ENCODE peak calls at places on chromosomes 4 and X, in ten cellular contexts. Q, J, M, B, F, R, N, G, I and U are unnamed samples.

GRCh38 chr4:8260656-8261111 is 8.9 kb upstream of the HTRA3 start:
- DNase-seq in F (peak; percentile 63), G (no peak), J (peak; percentile 79), I (peak; percentile 67), N (no peak), B (no peak), Q (no peak), M (no peak), R (peak; percentile 61), U (no peak)

GRCh38 chr4:1690698-1691097 is 6.6 kb upstream of the FAM53A start:
- DNase-seq in N (no peak), M (no peak), F (no peak), G (no peak), R (no peak), Q (no peak), B (no peak), I (no peak), J (peak; percentile 17), U (no peak)

GRCh38 chrX:137565921-137566745 is at the start of gene ZIC3:
- DNase-seq in I (no peak), Q (no peak), R (no peak), M (no peak), J (peak; percentile 52), N (no peak), B (no peak), F (peak; percentile 79), G (no peak), U (no peak)

GRCh38 chr4:78684196-78685079 is 91.7 kb upstream of the BMP2K start:
- DNase-seq in R (no peak), N (no peak), J (no peak), Q (no peak), M (no peak), I (no peak), G (no peak), B (no peak), F (no peak), U (no peak)

GRCh38 chr4:13143234-13143633 is 340.9 kb downstream of the RAB28 start:
- DNase-seq in R (no peak), B (no peak), N (no peak), M (no peak), G (no peak), J (no peak), F (no peak), Q (no peak), I (no peak), U (no peak)

GRCh38 chrX:31487946-31488345 is 416.1 kb upstream of the FTHL17 start:
- DNase-seq in R (no peak), N (no peak), B (no peak), I (no peak), G (no peak), F (no peak), M (no peak), Q (no peak), J (no peak), U (no peak)

GRCh38 chr4:136441629-136442282 is 1090.5 kb downstream of the PCDH18 start:
- DNase-seq in Q (no peak), G (no peak), B (no peak), N (no peak), F (no peak), M (no peak), I (no peak), R (no peak), J (no peak), U (no peak)

GRCh38 chrX:46965125-46965758 is 53.0 kb downstream of the JADE3 start:
- DNase-seq in F (no peak), M (no peak), I (no peak), G (no peak), N (no peak), R (no peak), B (no peak), Q (no peak), J (no peak), U (no peak)

GRCh38 chr4:8395504-8395903 is 45.0 kb downstream of the ACOX3 start:
- DNase-seq in Q (no peak), F (no peak), M (no peak), B (no peak), J (no peak), I (no peak), R (no peak), G (no peak), N (no peak), U (no peak)

GRCh38 chr4:76687730-76688441 is 210.1 kb downstream of the SOWAHB start:
- DNase-seq in M (no peak), R (no peak), F (no peak), N (no peak), Q (no peak), J (no peak), B (no peak), I (no peak), G (no peak), U (no peak)

GRCh38 chrX:110180176-110180927 is 137.5 kb downstream of the AMMECR1 start:
- DNase-seq in G (no peak), Q (no peak), J (no peak), F (peak; percentile 34), R (no peak), M (no peak), B (no peak), I (peak; percentile 69), N (no peak), U (no peak)

GRCh38 chr4:176587920-176588319 is 204.8 kb downstream of the VEGFC start:
- DNase-seq in N (no peak), Q (no peak), R (no peak), F (no peak), G (no peak), I (peak; percentile 22), M (no peak), B (no peak), J (no peak), U (peak; percentile 35)

GRCh38 chr4:19786616-19787015 is 465.1 kb upstream of the SLIT2 start:
- DNase-seq in G (no peak), B (no peak), F (no peak), N (no peak), J (no peak), I (no peak), R (no peak), Q (no peak), M (no peak), U (no peak)

GRCh38 chrX:22950278-22951266 is 49.2 kb upstream of the DDX53 start:
- DNase-seq in N (no peak), M (no peak), I (no peak), R (no peak), F (peak; percentile 41), B (no peak), J (peak; percentile 63), Q (no peak), G (no peak), U (peak; percentile 59)

GRCh38 chr4:63620271-63620670 is 789.0 kb downstream of the TECRL start:
- DNase-seq in N (no peak), R (no peak), B (no peak), M (no peak), Q (no peak), I (no peak), G (no peak), J (no peak), F (no peak), U (no peak)

GRCh38 chr4:53189011-53189410 is 176.8 kb downstream of the SCFD2 start:
- DNase-seq in B (no peak), Q (no peak), G (no peak), I (no peak), R (no peak), M (no peak), N (no peak), F (no peak), J (no peak), U (no peak)

GRCh38 chr4:144343143-144343755 is 202.7 kb upstream of the GYPA start:
- DNase-seq in Q (no peak), J (no peak), I (no peak), M (no peak), F (no peak), R (no peak), B (no peak), N (no peak), G (no peak), U (no peak)

GRCh38 chrX:77502951-77503525 is 55.8 kb downstream of the FGF16 start:
- DNase-seq in M (no peak), R (no peak), I (no peak), Q (no peak), G (no peak), N (no peak), B (no peak), F (no peak), J (no peak), U (no peak)

GRCh38 chr4:153519677-153520076 is 53.5 kb downstream of the TMEM131L start:
- DNase-seq in R (no peak), J (no peak), N (no peak), B (no peak), Q (no peak), M (no peak), F (no peak), G (no peak), I (no peak), U (peak; percentile 62)

GRCh38 chr4:35151816-35152572 is 1092.3 kb downstream of the ARAP2 start:
- DNase-seq in N (no peak), M (no peak), R (no peak), B (no peak), I (no peak), G (no peak), F (peak; percentile 54), Q (peak; percentile 3), J (no peak), U (peak; percentile 48)

GRCh38 chr4:22237155-22237751 is 278.6 kb downstream of the ADGRA3 start:
- DNase-seq in M (no peak), Q (no peak), F (peak; percentile 84), B (no peak), J (peak; percentile 40), I (peak; percentile 12), G (no peak), N (no peak), R (peak; percentile 80), U (peak; percentile 51)

GRCh38 chrX:12567857-12568256 is 223.4 kb upstream of the PRPS2 start:
- DNase-seq in J (no peak), F (no peak), R (no peak), G (no peak), N (no peak), Q (no peak), I (no peak), B (no peak), M (no peak), U (peak; percentile 7)
- TF ChIP-seq CTCF in J (no peak), F (no peak), R (no peak), G (peak; percentile 4), N (no peak), Q (peak; percentile 48), I (peak; percentile 25), B (no peak), M (no peak), U (peak; percentile 50)

GRCh38 chr4:39452153-39452859 is 6.4 kb downstream of the RPL9 start:
- DNase-seq in M (no peak), I (no peak), R (no peak), G (no peak), N (no peak), F (no peak), Q (no peak), J (no peak), B (no peak), U (no peak)
- TF ChIP-seq POLR2A in M (no peak), I (no peak), R (no peak), G (no peak), N (no peak), F (no peak), Q (no peak), J (no peak), B (no peak), U (no peak)

GRCh38 chrX:40153335-40154221 is 55.8 kb upstream of the BCOR start:
- DNase-seq in B (no peak), M (no peak), F (no peak), I (no peak), N (no peak), G (no peak), Q (peak; percentile 35), R (peak; percentile 77), J (peak; percentile 74), U (peak; percentile 92)
- TF ChIP-seq CTCF in B (no peak), M (no peak), F (no peak), I (no peak), N (no peak), G (no peak), Q (peak; percentile 14), R (no peak), J (no peak), U (no peak)

GRCh38 chrX:18983711-18984380 is at the start of gene PHKA2:
- DNase-seq in F (peak; percentile 54), G (peak; percentile 76), R (peak; percentile 76), B (peak; percentile 15), I (peak; percentile 37), Q (peak; percentile 40), N (peak; percentile 51), M (peak; percentile 88), J (no peak), U (no peak)
- TF ChIP-seq POLR2A in F (no peak), G (no peak), R (no peak), B (no peak), I (no peak), Q (no peak), N (no peak), M (no peak), J (no peak), U (no peak)